ENCODE peak calls at places on chromosomes 13 and 19, in four cellular contexts. W is H1, S is K562, N is GM12878. Q is an unnamed sample.

GRCh38 chr19:48905664-48906063 is 5.6 kb downstream of the NUCB1 start:
- DNase-seq in W (no peak), S (no peak), N (no peak), Q (no peak)

GRCh38 chr19:38634757-38635482 is 12.5 kb upstream of the ACTN4 start:
- DNase-seq in W (peak), S (peak), N (peak), Q (peak)

GRCh38 chr13:91207261-91207660 is 140.2 kb upstream of the MIR17HG start:
- DNase-seq in W (no peak), S (no peak), N (no peak), Q (no peak)

GRCh38 chr19:29245221-29245620 is 32.3 kb upstream of the UQCRFS1 start:
- DNase-seq in W (no peak), S (no peak), N (no peak), Q (no peak)

GRCh38 chr13:58843567-58843966 is 1212.0 kb downstream of the PCDH17 start:
- DNase-seq in W (peak), S (no peak), N (no peak), Q (no peak)

GRCh38 chr13:104831823-104832222 is 1703.6 kb downstream of the EFNB2 start:
- DNase-seq in W (no peak), S (no peak), N (no peak), Q (no peak)

GRCh38 chr19:45293682-45294081 is 29.0 kb downstream of the CKM start:
- DNase-seq in W (no peak), S (no peak), N (no peak), Q (no peak)

GRCh38 chr13:24307211-24308067 is 1.9 kb upstream of the C1QTNF9 start:
- DNase-seq in W (no peak), S (no peak), N (no peak), Q (no peak)

GRCh38 chr13:93224545-93224944 is 2.1 kb upstream of the GPC6 start:
- DNase-seq in W (no peak), S (no peak), N (no peak), Q (peak)

GRCh38 chr19:47032171-47032811 is 12.7 kb downstream of the NPAS1 start:
- DNase-seq in W (peak), S (peak), N (no peak), Q (no peak)

GRCh38 chr13:32211788-32212187 is 103.4 kb downstream of the ZAR1L start:
- DNase-seq in W (no peak), S (no peak), N (no peak), Q (peak)

GRCh38 chr13:92175330-92175729 is 776.9 kb downstream of the GPC5 start:
- DNase-seq in W (no peak), S (peak), N (no peak), Q (peak)

GRCh38 chr13:35266412-35266811 is 210.1 kb downstream of the MAB21L1 start:
- DNase-seq in W (no peak), S (no peak), N (no peak), Q (no peak)

GRCh38 chr13:32587774-32588165 is 1.5 kb downstream of the PDS5B start:
- DNase-seq in W (no peak), S (no peak), N (no peak), Q (peak)

GRCh38 chr19:41339936-41340335 is 13.8 kb downstream of the TGFB1 start:
- DNase-seq in W (no peak), S (no peak), N (no peak), Q (peak)

GRCh38 chr13:110421696-110422395 is 114.8 kb downstream of the COL4A2 start:
- DNase-seq in W (no peak), S (no peak), N (no peak), Q (peak)

GRCh38 chr19:53885036-53885435 is 3.0 kb downstream of the PRKCG start:
- DNase-seq in W (no peak), S (no peak), N (no peak), Q (no peak)

GRCh38 chr19:6271721-6272410 is 7.9 kb downstream of the MLLT1 start:
- DNase-seq in W (no peak), S (peak), N (no peak), Q (peak)

GRCh38 chr19:4555657-4556561 is 3.6 kb downstream of the SEMA6B start:
- DNase-seq in W (peak), S (peak), N (no peak), Q (no peak)

GRCh38 chr13:44465318-44465717 is 91.7 kb downstream of the SERP2 start:
- DNase-seq in W (no peak), S (no peak), N (no peak), Q (peak)

GRCh38 chr13:102309110-102309509 is 92.7 kb downstream of the FGF14 start:
- DNase-seq in W (no peak), S (no peak), N (no peak), Q (no peak)

GRCh38 chr19:10642473-10642872 is 11.7 kb upstream of the ILF3 start:
- DNase-seq in W (no peak), S (no peak), N (no peak), Q (no peak)

GRCh38 chr13:40668335-40668734 is 1.9 kb upstream of the FOXO1 start:
- DNase-seq in W (no peak), S (peak), N (no peak), Q (no peak)

GRCh38 chr19:3977242-3978143 is 6.6 kb upstream of the DAPK3 start:
- DNase-seq in W (peak), S (peak), N (no peak), Q (no peak)

GRCh38 chr13:84574851-84575250 is 692.6 kb upstream of the SLITRK1 start:
- DNase-seq in W (no peak), S (no peak), N (no peak), Q (peak)

GRCh38 chr13:51006067-51006800 is 96.6 kb downstream of the RNASEH2B start:
- DNase-seq in W (no peak), S (no peak), N (no peak), Q (no peak)

GRCh38 chr13:51004918-51005460 is 95.4 kb downstream of the RNASEH2B start:
- DNase-seq in W (no peak), S (no peak), N (no peak), Q (no peak)

GRCh38 chr13:51009597-51009996 is 100.0 kb downstream of the RNASEH2B start:
- DNase-seq in W (no peak), S (no peak), N (no peak), Q (no peak)

GRCh38 chr13:51005566-51005965 is 96.0 kb downstream of the RNASEH2B start:
- DNase-seq in W (no peak), S (no peak), N (no peak), Q (no peak)

DNA sequence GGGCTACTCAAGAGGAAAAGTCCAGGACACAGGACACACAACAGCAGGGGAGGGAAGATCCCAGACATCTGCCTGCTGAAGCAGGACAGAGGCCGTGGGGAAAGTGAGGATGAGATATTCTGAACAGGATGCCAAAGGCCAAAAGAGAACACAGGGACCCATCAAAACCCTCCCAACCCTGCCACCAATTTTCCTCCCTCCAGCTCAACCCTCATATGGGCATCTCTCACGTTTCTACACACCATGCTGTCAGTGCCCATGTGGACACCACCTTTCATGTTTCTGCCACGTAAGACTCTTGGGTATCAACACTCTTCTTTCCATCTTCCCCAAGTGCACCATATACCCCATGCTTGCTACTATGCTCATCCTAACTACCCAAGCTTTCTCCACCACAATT is 97.6 kb downstream of the RNASEH2B start:
- DNase-seq in W (no peak), S (no peak), N (no peak), Q (no peak)
- TF ChIP-seq CHD1 in W (no peak), S (no peak), N (no peak), Q (no peak)

DNA sequence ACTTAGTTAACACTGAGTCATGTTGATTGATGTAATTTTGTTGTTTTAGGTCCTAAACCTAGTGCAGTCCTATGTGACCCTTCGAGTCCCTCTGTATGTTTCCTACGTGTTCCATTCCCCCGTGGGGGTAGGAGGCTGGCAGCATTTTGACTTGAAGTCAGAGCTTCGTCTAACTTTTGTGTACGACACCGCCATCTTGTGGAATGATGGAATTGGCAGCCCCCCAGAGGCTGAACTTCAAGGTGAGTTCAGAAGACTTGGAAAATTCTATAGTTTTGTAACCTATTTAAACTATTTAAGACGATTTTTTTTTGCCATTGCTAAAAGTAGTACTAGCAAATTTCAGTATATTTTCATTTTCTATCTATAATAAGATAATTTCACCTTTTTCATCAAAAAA is 117.9 kb downstream of the STOML3 start:
- DNase-seq in W (peak), S (peak), N (no peak), Q (peak)
- TF ChIP-seq CTCF in W (peak), S (peak), N (peak), Q (peak)

GRCh38 chr13:73200432-73200831 is 141.6 kb downstream of the KLF5 start:
- DNase-seq in W (no peak), S (no peak), N (no peak), Q (peak)
- TF ChIP-seq RAD21 in W (no peak), S (no peak), N (no peak), Q (no peak)

GRCh38 chr19:13154241-13154778 is 4.1 kb downstream of the IER2 start:
- DNase-seq in W (peak), S (peak), N (no peak), Q (peak)

GRCh38 chr19:13155472-13156284 is 5.5 kb downstream of the IER2 start:
- DNase-seq in W (peak), S (peak), N (no peak), Q (peak)

GRCh38 chr19:13152854-13153626 is 2.8 kb downstream of the IER2 start:
- DNase-seq in W (peak), S (peak), N (peak), Q (peak)

GRCh38 chr19:13153627-13154240 is 3.5 kb downstream of the IER2 start:
- DNase-seq in W (no peak), S (peak), N (no peak), Q (no peak)

GRCh38 chr19:13154911-13155471 is 4.8 kb downstream of the IER2 start:
- DNase-seq in W (peak), S (peak), N (no peak), Q (peak)
- TF ChIP-seq CHD1 in W (no peak), S (no peak), N (no peak), Q (peak)

GRCh38 chr13:76993021-76993420 is 1.1 kb downstream of the CLN5 start:
- DNase-seq in W (no peak), S (no peak), N (no peak), Q (peak)

GRCh38 chr13:76993473-76993872 is 1.6 kb downstream of the CLN5 start:
- DNase-seq in W (no peak), S (no peak), N (no peak), Q (no peak)

GRCh38 chr13:76992548-76993001 is 694 bp downstream of the CLN5 start:
- DNase-seq in W (no peak), S (no peak), N (no peak), Q (peak)

GRCh38 chr13:76991432-76991795 is 467 bp upstream of the CLN5 start:
- DNase-seq in W (no peak), S (no peak), N (peak), Q (no peak)

GRCh38 chr13:76991796-76992547 is at the start of gene CLN5:
- DNase-seq in W (peak), S (peak), N (peak), Q (peak)
- TF ChIP-seq CTCF in W (no peak), S (no peak), N (no peak), Q (no peak)

GRCh38 chr13:75670496-75670895 is 34.4 kb downstream of the LMO7 start:
- DNase-seq in W (no peak), S (no peak), N (no peak), Q (peak)

GRCh38 chr13:75661443-75661842 is 25.3 kb downstream of the LMO7 start:
- DNase-seq in W (no peak), S (no peak), N (no peak), Q (no peak)

GRCh38 chr13:75669706-75670105 is 33.6 kb downstream of the LMO7 start:
- DNase-seq in W (no peak), S (no peak), N (no peak), Q (no peak)

DNA sequence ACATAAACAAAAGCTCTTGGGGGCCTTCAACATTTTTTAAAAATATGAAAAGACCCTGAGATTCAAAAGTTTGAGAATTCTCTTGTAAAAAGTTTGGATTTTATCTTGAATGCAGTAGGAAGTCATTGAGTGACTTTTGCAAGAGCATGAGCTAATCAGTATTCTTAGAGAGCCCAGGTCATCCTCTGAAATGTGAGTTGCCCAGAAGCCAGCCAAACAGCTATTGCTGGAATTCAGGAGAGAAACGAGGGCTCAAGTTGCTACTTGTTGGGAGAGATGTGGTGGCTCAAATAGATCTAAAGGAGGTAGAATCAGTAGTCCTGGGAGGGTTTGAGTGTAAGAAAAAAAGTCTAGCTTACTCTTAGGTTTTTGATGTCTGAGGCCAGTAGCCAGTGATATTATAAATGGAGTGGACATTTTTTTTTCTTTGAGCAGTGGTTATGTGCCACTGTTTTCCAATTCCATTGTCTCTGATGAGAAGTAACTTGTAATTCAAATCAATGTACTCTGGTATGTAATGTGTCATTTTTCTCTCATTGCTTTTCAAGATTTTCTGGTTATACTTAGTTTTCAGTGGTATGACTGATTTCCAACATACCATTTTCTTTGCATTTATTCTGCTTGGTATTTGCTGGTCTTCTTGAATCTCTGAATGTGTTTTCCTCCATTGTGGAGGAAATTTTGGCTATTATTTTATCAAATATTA is 30.7 kb downstream of the LMO7 start:
- DNase-seq in W (no peak), S (no peak), N (no peak), Q (peak)
- TF ChIP-seq RAD21 in W (no peak), S (no peak), N (no peak), Q (no peak)

GRCh38 chr13:64470751-64471150 is 2759.4 kb downstream of the PCDH9 start:
- DNase-seq in W (no peak), S (no peak), N (no peak), Q (no peak)

GRCh38 chr13:64471916-64472315 is 2758.2 kb downstream of the PCDH9 start:
- DNase-seq in W (no peak), S (no peak), N (no peak), Q (peak)
- TF ChIP-seq CHD1 in W (no peak), S (no peak), N (no peak), Q (no peak)